ENCODE peak calls at places on chromosomes 12 and 14, in eight cellular contexts. I, K, F, V, U, T, C and A are unnamed samples.
A peak's percentile ranks its signal among the peaks of the same experiment; 100 is the strongest.

GRCh38 chr14:89004195-89004594 is 179.7 kb downstream of the TTC8 start:
- DNase-seq in I (no peak), T (no peak), F (no peak), V (no peak), K (no peak), U (no peak), C (no peak), A (no peak)

GRCh38 chr12:105783983-105784947 is 354.5 kb downstream of the NUAK1 start:
- DNase-seq in F (no peak), I (no peak), K (no peak), V (no peak), C (no peak), U (no peak), T (no peak), A (no peak)

GRCh38 chr14:71117839-71118743 is 210.8 kb downstream of the PCNX1 start:
- DNase-seq in I (no peak), K (no peak), V (no peak), U (no peak), T (no peak), C (no peak), F (no peak), A (no peak)

GRCh38 chr12:11987906-11988305 is 82.8 kb upstream of the BCL2L14 start:
- DNase-seq in V (no peak), C (no peak), F (no peak), T (no peak), I (no peak), K (no peak), U (no peak), A (no peak)

GRCh38 chr14:77014004-77014604 is 14.4 kb downstream of the IRF2BPL start:
- DNase-seq in C (peak; percentile 73), I (no peak), F (no peak), T (no peak), U (no peak), V (peak; percentile 80), K (no peak), A (no peak)

GRCh38 chr12:43551271-43551970 is 582 bp downstream of the ADAMTS20 start:
- DNase-seq in U (no peak), V (no peak), F (no peak), C (peak; percentile 42), K (no peak), I (no peak), T (no peak), A (no peak)

GRCh38 chr14:101854366-101854765 is 92.9 kb downstream of the PPP2R5C start:
- DNase-seq in C (no peak), K (no peak), F (no peak), U (no peak), V (no peak), T (no peak), I (no peak), A (no peak)

GRCh38 chr12:33439587-33440011 is at the start of gene SYT10:
- DNase-seq in V (no peak), F (no peak), K (no peak), U (no peak), I (no peak), C (peak; percentile 81), T (no peak), A (no peak)

GRCh38 chr12:91021076-91021475 is 16.3 kb upstream of the EPYC start:
- DNase-seq in C (no peak), K (no peak), U (no peak), F (no peak), I (no peak), V (no peak), T (no peak), A (no peak)

GRCh38 chr12:85089792-85090191 is 53.6 kb downstream of the LRRIQ1 start:
- DNase-seq in T (no peak), K (no peak), I (no peak), C (peak; percentile 7), F (no peak), U (no peak), V (no peak), A (no peak)

GRCh38 chr12:5318874-5319273 is 113.0 kb upstream of the NTF3 start:
- DNase-seq in T (peak; percentile 6), I (no peak), C (no peak), F (no peak), V (no peak), K (no peak), U (no peak), A (no peak)

GRCh38 chr14:96648506-96649326 is 146.5 kb downstream of the PAPOLA start:
- DNase-seq in I (no peak), U (no peak), K (no peak), T (no peak), C (no peak), V (no peak), F (no peak), A (no peak)

GRCh38 chr12:7112041-7112440 is 3.0 kb upstream of the C1RL start:
- DNase-seq in T (no peak), I (peak; percentile 24), C (no peak), V (no peak), F (no peak), K (no peak), U (peak; percentile 7), A (no peak)

GRCh38 chr14:61889914-61890351 is 127.7 kb downstream of the SNAPC1 start:
- DNase-seq in T (no peak), F (no peak), I (no peak), V (no peak), U (no peak), K (peak; percentile 61), C (peak; percentile 44), A (peak; percentile 31)

GRCh38 chr14:24430143-24430681 is 458 bp downstream of the KHNYN start:
- DNase-seq in U (no peak), T (peak; percentile 49), K (peak; percentile 67), V (peak; percentile 69), I (peak; percentile 79), C (peak; percentile 93), F (peak; percentile 31), A (peak; percentile 79)